ENCODE peak calls at places on chromosomes 11 and 22, in ten cellular contexts. G is IMR-90, H is GM12864, N is AG10803, R is AG04450, W is aorta, A is left lung, J is astrocyte of the spinal cord, D is sigmoid colon, C is uterus. I is an unnamed sample.

GRCh38 chr22:44646141-44646540 is 55.9 kb upstream of the PRR5 start:
- DNase-seq in G (no peak), H (no peak), N (no peak), R (no peak), W (no peak), A (no peak), J (no peak), D (no peak), C (no peak), I (no peak)

GRCh38 chr11:25981998-25982397 is 349.9 kb upstream of the ANO3 start:
- DNase-seq in G (peak), H (peak), N (peak), R (peak), W (no peak), A (no peak), J (peak), D (no peak), C (no peak), I (no peak)

GRCh38 chr11:122115520-122116343 is at the start of gene BLID:
- DNase-seq in G (peak), H (no peak), N (peak), R (no peak), W (no peak), A (no peak), J (peak), D (peak), C (peak), I (no peak)

GRCh38 chr11:96168623-96169022 is 174.4 kb downstream of the MAML2 start:
- DNase-seq in G (peak), H (no peak), N (peak), R (peak), W (no peak), A (no peak), J (peak), D (peak), C (peak), I (no peak)

GRCh38 chr22:46293591-46294260 is 2.9 kb upstream of the GTSE1 start:
- DNase-seq in G (peak), H (no peak), N (peak), R (no peak), W (peak), A (no peak), J (peak), D (peak), C (no peak), I (peak)

GRCh38 chr22:46457502-46458488 is 79.6 kb downstream of the CELSR1 start:
- DNase-seq in G (peak), H (no peak), N (peak), R (no peak), W (peak), A (peak), J (peak), D (no peak), C (no peak), I (no peak)

GRCh38 chr11:2109541-2110019 is 29.6 kb downstream of the IGF2 start:
- DNase-seq in G (no peak), H (no peak), N (no peak), R (no peak), W (peak), A (peak), J (no peak), D (no peak), C (no peak), I (no peak)

GRCh38 chr11:67665537-67666302 is 8.7 kb downstream of the ALDH3B2 start:
- DNase-seq in G (no peak), H (no peak), N (no peak), R (no peak), W (no peak), A (peak), J (no peak), D (no peak), C (no peak), I (no peak)

GRCh38 chr11:119618208-119618909 is 110.6 kb downstream of the NECTIN1 start:
- DNase-seq in G (no peak), H (no peak), N (no peak), R (no peak), W (no peak), A (peak), J (no peak), D (no peak), C (no peak), I (peak)

GRCh38 chr22:44667829-44668189 is 34.2 kb upstream of the PRR5 start:
- DNase-seq in G (no peak), H (no peak), N (no peak), R (no peak), W (peak), A (no peak), J (no peak), D (peak), C (no peak), I (no peak)

GRCh38 chr22:23790819-23791736 is 4.3 kb downstream of the SMARCB1 start:
- DNase-seq in G (peak), H (no peak), N (peak), R (no peak), W (no peak), A (no peak), J (no peak), D (no peak), C (peak), I (no peak)

GRCh38 chr22:23187871-23188700 is 7.8 kb downstream of the BCR start:
- DNase-seq in G (peak), H (no peak), N (no peak), R (no peak), W (no peak), A (no peak), J (no peak), D (no peak), C (no peak), I (no peak)

GRCh38 chr11:76207642-76208378 is 1.5 kb upstream of the WNT11 start:
- DNase-seq in G (peak), H (no peak), N (peak), R (no peak), W (peak), A (peak), J (peak), D (peak), C (peak), I (peak)

GRCh38 chr11:76663912-76664440 is 6.6 kb downstream of the LRRC32 start:
- DNase-seq in G (no peak), H (no peak), N (no peak), R (no peak), W (peak), A (no peak), J (no peak), D (peak), C (no peak), I (no peak)

GRCh38 chr11:57940044-57940781 is 83.5 kb upstream of the OR9Q1 start:
- DNase-seq in G (no peak), H (no peak), N (no peak), R (no peak), W (no peak), A (no peak), J (no peak), D (no peak), C (no peak), I (no peak)

GRCh38 chr11:10386861-10387208 is 68.2 kb upstream of the AMPD3 start:
- DNase-seq in G (no peak), H (no peak), N (no peak), R (no peak), W (no peak), A (no peak), J (no peak), D (no peak), C (no peak), I (no peak)

GRCh38 chr11:22456993-22457748 is 119.0 kb downstream of the SLC17A6 start:
- DNase-seq in G (no peak), H (no peak), N (no peak), R (no peak), W (no peak), A (no peak), J (no peak), D (no peak), C (no peak), I (no peak)

GRCh38 chr22:48576333-48577013 is 1251.2 kb downstream of the BRD1 start:
- DNase-seq in G (no peak), H (no peak), N (peak), R (no peak), W (no peak), A (peak), J (no peak), D (no peak), C (no peak), I (peak)

DNA sequence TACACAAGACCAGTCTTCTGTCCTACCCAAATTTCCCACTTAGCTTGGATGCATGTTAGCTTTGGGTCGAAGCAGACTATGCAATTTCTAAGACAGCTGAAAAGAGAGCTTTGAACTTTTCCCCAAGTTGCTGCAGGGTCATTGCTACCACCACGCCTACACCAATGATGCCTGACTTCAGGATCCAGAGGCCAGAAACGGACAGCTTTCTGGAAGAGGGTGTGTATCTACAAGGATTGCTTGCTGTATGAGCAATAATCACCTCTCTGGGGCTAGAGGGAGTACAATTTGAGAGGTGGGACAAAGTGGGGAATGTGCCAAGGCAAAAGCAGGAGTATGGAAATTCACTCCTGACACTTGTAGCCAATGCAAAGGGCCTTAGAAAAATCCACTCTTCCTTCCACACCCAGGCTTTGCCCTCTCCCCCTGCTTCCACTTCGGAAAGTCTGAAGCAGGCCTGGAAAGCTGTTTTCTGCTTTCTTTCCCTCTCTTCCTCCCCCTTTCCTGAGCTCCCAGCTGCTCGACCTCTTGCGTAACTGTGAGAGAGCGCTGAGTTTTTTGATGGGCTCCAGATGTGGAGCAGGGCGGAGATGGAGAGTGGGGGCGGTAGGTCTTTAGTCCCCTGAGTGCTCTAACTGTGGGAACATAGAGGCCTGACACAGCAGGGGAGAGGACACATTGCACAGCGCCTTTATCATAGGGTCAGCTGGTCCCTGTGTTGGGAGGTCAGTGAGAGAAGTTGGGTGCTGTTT is 2.1 kb upstream of the PHLDB1 start:
- DNase-seq in G (peak), H (no peak), N (peak), R (peak), W (peak), A (no peak), J (peak), D (peak), C (peak), I (no peak)
- H3K4me3 ChIP-seq in G (no peak), H (no peak), N (peak), R (peak), W (no peak), A (no peak), J (no peak), D (no peak), C (no peak), I (no peak)

GRCh38 chr22:22141771-22142591 is 102.6 kb upstream of the VPREB1 start:
- DNase-seq in G (no peak), H (no peak), N (no peak), R (no peak), W (no peak), A (no peak), J (no peak), D (no peak), C (no peak), I (no peak)
- H3K4me3 ChIP-seq in G (no peak), H (no peak), N (no peak), R (no peak), W (no peak), A (no peak), J (no peak), D (no peak), C (no peak), I (no peak)

DNA sequence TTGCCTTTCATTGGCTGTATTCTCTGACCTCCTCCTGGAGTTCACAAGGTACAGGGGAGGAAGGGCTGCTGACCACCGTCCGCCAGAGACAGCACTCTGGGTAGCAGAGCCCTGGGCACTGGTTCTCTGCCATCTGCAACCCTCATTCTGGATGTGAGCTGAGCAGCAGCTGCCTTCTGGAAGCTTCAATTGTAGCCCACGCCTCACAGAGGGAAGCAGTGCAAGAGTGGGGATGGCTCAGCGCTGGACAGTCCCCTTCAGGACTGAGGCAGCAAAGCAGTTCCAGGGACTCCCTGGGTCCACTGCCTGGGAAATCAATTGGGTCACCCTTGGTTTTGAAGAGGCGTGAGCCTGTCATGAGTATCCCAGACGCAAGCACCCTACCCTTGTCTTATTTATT is 346.2 kb downstream of the CADM1 start:
- DNase-seq in G (no peak), H (no peak), N (no peak), R (no peak), W (no peak), A (no peak), J (no peak), D (no peak), C (no peak), I (no peak)
- H3K4me3 ChIP-seq in G (no peak), H (no peak), N (no peak), R (no peak), W (no peak), A (no peak), J (no peak), D (no peak), C (no peak), I (no peak)

GRCh38 chr11:12721816-12722604 is 47.8 kb downstream of the TEAD1 start:
- DNase-seq in G (no peak), H (no peak), N (no peak), R (no peak), W (no peak), A (no peak), J (no peak), D (no peak), C (no peak), I (no peak)
- H3K4me3 ChIP-seq in G (no peak), H (no peak), N (no peak), R (no peak), W (no peak), A (no peak), J (no peak), D (no peak), C (no peak), I (no peak)

GRCh38 chr11:535519-536454 is at the start of gene HRAS:
- DNase-seq in G (peak), H (peak), N (peak), R (peak), W (peak), A (peak), J (peak), D (peak), C (peak), I (peak)

GRCh38 chr11:539971-540481 is 2.7 kb downstream of the LRRC56 start:
- DNase-seq in G (no peak), H (no peak), N (no peak), R (no peak), W (peak), A (no peak), J (no peak), D (no peak), C (no peak), I (no peak)

GRCh38 chr11:536841-537621 is at the start of gene LRRC56:
- DNase-seq in G (peak), H (peak), N (peak), R (peak), W (peak), A (peak), J (peak), D (peak), C (peak), I (no peak)

GRCh38 chr11:538431-539051 is 1.2 kb downstream of the LRRC56 start:
- DNase-seq in G (no peak), H (no peak), N (no peak), R (no peak), W (peak), A (no peak), J (no peak), D (no peak), C (no peak), I (no peak)

GRCh38 chr11:537622-538430 is 499 bp downstream of the LRRC56 start:
- DNase-seq in G (no peak), H (no peak), N (no peak), R (no peak), W (no peak), A (no peak), J (no peak), D (peak), C (no peak), I (no peak)
- H3K4me3 ChIP-seq in G (peak), H (peak), N (peak), R (peak), W (no peak), A (peak), J (peak), D (peak), C (no peak), I (peak)

GRCh38 chr11:66266378-66267038 is 1.9 kb upstream of the RAB1B start:
- DNase-seq in G (no peak), H (no peak), N (no peak), R (no peak), W (no peak), A (no peak), J (no peak), D (no peak), C (no peak), I (no peak)
- H3K4me3 ChIP-seq in G (no peak), H (no peak), N (peak), R (peak), W (no peak), A (peak), J (peak), D (peak), C (peak), I (no peak)

GRCh38 chr11:62418733-62419132 is at the start of gene SCGB1A1:
- DNase-seq in G (no peak), H (no peak), N (no peak), R (no peak), W (no peak), A (no peak), J (no peak), D (no peak), C (no peak), I (no peak)
- H3K4me3 ChIP-seq in G (no peak), H (no peak), N (no peak), R (no peak), W (no peak), A (no peak), J (no peak), D (no peak), C (no peak), I (no peak)

DNA sequence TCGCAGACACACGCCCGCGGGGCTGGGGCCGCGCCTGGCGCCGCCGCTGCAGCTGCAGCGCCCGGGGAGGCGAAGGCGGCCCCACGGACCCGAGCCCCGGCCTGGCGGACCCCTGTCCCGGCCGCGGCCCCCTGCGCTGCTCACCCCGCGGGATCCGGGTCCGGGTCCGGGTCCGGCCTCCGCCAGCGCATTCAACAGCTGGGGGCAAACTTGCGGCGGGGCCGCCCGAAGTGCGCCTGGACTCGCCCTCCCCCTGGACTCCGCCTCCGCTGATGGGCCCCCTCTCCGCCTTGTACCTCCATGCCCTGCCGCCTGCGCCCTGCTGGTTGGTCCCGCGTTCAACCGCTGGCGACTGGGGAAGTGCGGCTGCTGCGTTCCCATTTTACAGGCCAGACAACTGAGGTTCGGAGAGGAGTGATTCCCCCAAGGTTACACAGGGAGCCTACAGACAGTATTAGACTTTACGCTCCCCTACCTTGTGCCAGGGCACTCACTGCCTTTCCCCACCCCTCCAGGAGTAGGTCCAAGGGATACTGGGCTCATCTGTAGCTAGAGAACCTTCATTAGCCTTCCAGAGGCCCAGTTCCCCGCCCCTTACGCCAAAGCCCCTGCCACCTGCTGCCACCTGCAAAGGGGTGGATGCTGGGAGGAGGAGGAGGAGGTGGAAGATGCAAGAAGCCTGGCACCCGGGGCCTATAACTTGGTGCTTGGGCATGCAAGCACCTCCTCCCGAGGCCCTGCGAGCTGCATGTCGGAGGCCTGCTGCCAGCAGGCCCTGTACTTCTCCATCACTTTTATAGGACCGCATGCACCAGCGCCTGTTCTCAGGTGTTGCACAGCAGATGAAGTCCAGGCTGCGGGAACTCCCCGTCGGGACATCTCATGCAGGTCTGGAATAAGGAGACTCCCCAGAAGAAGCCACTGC is 694 bp upstream of the ELFN2 start:
- DNase-seq in G (no peak), H (no peak), N (no peak), R (no peak), W (no peak), A (peak), J (no peak), D (no peak), C (no peak), I (no peak)
- H3K4me3 ChIP-seq in G (peak), H (no peak), N (peak), R (peak), W (peak), A (peak), J (peak), D (peak), C (no peak), I (peak)